ENCODE peak calls at places on chromosome 16, in seven cellular contexts. Y, U, G, B, K, X and S are unnamed samples.

GRCh38 chr16:89562027-89562599 is 1.6 kb downstream of the RPL13 start:
- DNase-seq in K (no peak), G (no peak), U (no peak), Y (no peak), X (no peak), B (no peak), S (peak)

GRCh38 chr16:3363793-3364192 is 8.1 kb downstream of the OR2C1 start:
- DNase-seq in Y (no peak), B (no peak), X (no peak), U (no peak), K (peak), G (no peak), S (no peak)

GRCh38 chr16:87060026-87060986 is 256.9 kb downstream of the C16orf95 start:
- DNase-seq in K (no peak), B (no peak), X (peak), U (no peak), G (no peak), Y (no peak), S (peak)

GRCh38 chr16:22337045-22337444 is 37.4 kb downstream of the CDR2 start:
- DNase-seq in X (no peak), G (no peak), U (no peak), K (no peak), B (no peak), Y (no peak), S (no peak)

GRCh38 chr16:23155445-23156049 is 6.3 kb upstream of the USP31 start:
- DNase-seq in X (no peak), K (peak), G (no peak), U (no peak), Y (no peak), B (no peak), S (no peak)

GRCh38 chr16:13041180-13041579 is 139.8 kb downstream of the SHISA9 start:
- DNase-seq in K (peak), Y (no peak), X (no peak), B (no peak), U (no peak), G (no peak), S (no peak)

GRCh38 chr16:23276821-23277220 is 25.3 kb upstream of the SCNN1B start:
- DNase-seq in K (no peak), Y (no peak), X (no peak), U (no peak), G (no peak), B (no peak), S (no peak)

GRCh38 chr16:2919511-2920255 is 8.0 kb downstream of the FLYWCH1 start:
- DNase-seq in K (peak), B (no peak), G (no peak), U (no peak), X (peak), Y (peak), S (peak)

GRCh38 chr16:31888735-31889134 is 15.1 kb downstream of the ZNF267 start:
- DNase-seq in K (no peak), U (no peak), G (no peak), Y (no peak), X (no peak), B (no peak), S (no peak)

GRCh38 chr16:81140930-81141780 is 45.0 kb upstream of the GCSH start:
- DNase-seq in Y (no peak), B (no peak), U (no peak), X (no peak), K (peak), G (no peak), S (peak)

GRCh38 chr16:66277311-66278070 is 89.0 kb upstream of the CDH5 start:
- DNase-seq in K (no peak), U (no peak), B (no peak), X (peak), G (no peak), Y (no peak), S (peak)

GRCh38 chr16:535446-536405 is 8.2 kb downstream of the CAPN15 start:
- DNase-seq in G (no peak), X (no peak), B (no peak), Y (no peak), U (no peak), K (no peak), S (peak)

GRCh38 chr16:22318690-22319358 is 21.6 kb downstream of the POLR3E start:
- DNase-seq in X (peak), B (no peak), K (peak), Y (no peak), G (no peak), U (no peak), S (peak)

GRCh38 chr16:87323727-87324410 is 6.7 kb upstream of the C16orf95 start:
- DNase-seq in B (peak), U (no peak), X (peak), Y (peak), G (no peak), K (no peak), S (no peak)

GRCh38 chr16:57526498-57526897 is 9.9 kb downstream of the CCDC102A start:
- DNase-seq in B (no peak), Y (no peak), G (no peak), K (no peak), U (no peak), X (no peak), S (no peak)

GRCh38 chr16:68365167-68365817 is 54.5 kb downstream of the PRMT7 start:
- DNase-seq in G (peak), U (no peak), K (peak), Y (no peak), B (peak), X (no peak), S (no peak)

GRCh38 chr16:56609463-56609921 is 1.1 kb downstream of the MT2A start:
- DNase-seq in U (no peak), G (peak), K (no peak), X (no peak), B (no peak), Y (no peak), S (peak)

GRCh38 chr16:55630774-55631173 is 25.0 kb upstream of the SLC6A2 start:
- DNase-seq in G (no peak), K (no peak), B (no peak), Y (no peak), X (no peak), U (no peak), S (no peak)

GRCh38 chr16:68267612-68268405 is 3.5 kb downstream of the SLC7A6 start:
- DNase-seq in Y (no peak), U (no peak), X (no peak), G (no peak), K (peak), B (no peak), S (no peak)

GRCh38 chr16:71356051-71356740 is 2.3 kb upstream of the CALB2 start:
- DNase-seq in K (no peak), Y (no peak), U (no peak), X (peak), B (no peak), G (no peak), S (no peak)

GRCh38 chr16:76583466-76583865 is 306.3 kb downstream of the CNTNAP4 start:
- DNase-seq in B (no peak), U (peak), Y (no peak), G (no peak), X (no peak), K (peak), S (peak)

DNA sequence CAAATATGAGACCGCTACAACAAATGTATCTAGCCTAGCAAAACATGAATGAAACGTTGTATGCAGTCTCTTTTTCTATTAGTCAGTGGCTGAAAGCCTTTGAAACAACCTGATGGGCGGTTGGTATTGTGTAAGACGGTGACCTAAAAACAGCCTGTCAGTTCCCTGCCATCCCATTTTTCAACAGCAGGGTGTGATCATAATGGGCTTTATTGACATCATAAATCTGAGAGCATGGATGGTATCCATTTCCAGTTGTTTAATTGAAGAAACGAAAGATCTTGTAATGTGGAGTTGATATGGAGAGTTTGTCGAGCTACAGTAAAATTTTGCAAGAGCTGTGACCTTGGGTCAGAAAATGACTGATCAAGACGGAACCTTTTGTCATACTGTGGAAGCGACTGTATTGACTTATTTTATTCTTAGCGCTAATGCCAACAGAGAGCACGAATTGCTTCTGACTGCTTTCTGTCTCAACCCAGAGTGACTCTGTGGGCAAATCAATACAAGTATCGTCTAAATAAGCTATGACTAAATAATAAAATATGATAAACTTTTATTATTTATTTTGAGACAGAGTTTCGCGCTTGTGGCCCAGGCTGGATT is 12.3 kb upstream of the MEIOB start:
- DNase-seq in B (no peak), K (no peak), G (no peak), U (no peak), X (no peak), Y (no peak), S (peak)
- TF ChIP-seq CTCF in B (no peak), K (peak), G (peak), U (no peak), X (no peak), Y (no peak), S (peak)

DNA sequence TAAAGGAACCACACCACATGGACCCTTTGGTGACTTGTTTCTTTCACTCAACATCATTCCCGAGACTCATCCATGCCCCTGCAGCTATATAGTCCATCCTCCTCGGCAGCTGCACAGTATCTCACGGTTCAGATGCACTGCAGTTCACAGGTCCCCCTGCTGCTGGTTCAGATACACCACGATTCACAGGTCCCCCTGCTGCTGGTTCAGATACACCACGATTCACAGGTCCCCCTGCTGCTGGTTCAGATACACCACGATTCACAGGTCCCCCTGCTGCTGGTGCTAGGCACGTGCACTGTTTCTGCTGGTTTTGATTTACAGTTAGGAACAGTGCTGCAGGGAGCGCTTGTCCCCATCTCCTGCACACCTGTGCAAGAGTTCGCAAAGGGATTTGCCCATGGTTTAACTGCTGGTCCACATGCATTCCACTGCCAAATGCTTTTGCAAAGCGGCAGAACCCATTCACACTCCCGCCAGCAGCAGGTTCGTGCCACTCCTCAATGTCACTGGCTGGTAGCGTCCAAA is 3.8 kb downstream of the HSDL1 start:
- DNase-seq in X (no peak), B (no peak), Y (no peak), K (peak), G (no peak), U (no peak), S (no peak)
- TF ChIP-seq CTCF in X (no peak), B (no peak), Y (no peak), K (peak), G (no peak), U (no peak), S (no peak)

GRCh38 chr16:79132745-79133144 is 467.8 kb downstream of the MAF start:
- DNase-seq in K (no peak), U (no peak), X (no peak), Y (peak), G (no peak), B (no peak), S (no peak)

GRCh38 chr16:79131676-79132075 is 468.9 kb downstream of the MAF start:
- DNase-seq in K (no peak), G (no peak), B (no peak), X (no peak), Y (no peak), U (no peak), S (no peak)

GRCh38 chr16:79128706-79129105 is 471.8 kb downstream of the MAF start:
- DNase-seq in K (no peak), U (no peak), G (no peak), X (no peak), Y (no peak), B (no peak), S (no peak)

GRCh38 chr16:79122343-79122742 is 478.2 kb downstream of the MAF start:
- DNase-seq in X (no peak), K (no peak), B (no peak), Y (no peak), U (no peak), G (no peak), S (no peak)

GRCh38 chr16:79127768-79128167 is 472.8 kb downstream of the MAF start:
- DNase-seq in Y (no peak), X (no peak), B (no peak), K (no peak), G (no peak), U (no peak), S (no peak)
- TF ChIP-seq CTCF in Y (no peak), X (no peak), B (no peak), K (no peak), G (no peak), U (no peak), S (no peak)

DNA sequence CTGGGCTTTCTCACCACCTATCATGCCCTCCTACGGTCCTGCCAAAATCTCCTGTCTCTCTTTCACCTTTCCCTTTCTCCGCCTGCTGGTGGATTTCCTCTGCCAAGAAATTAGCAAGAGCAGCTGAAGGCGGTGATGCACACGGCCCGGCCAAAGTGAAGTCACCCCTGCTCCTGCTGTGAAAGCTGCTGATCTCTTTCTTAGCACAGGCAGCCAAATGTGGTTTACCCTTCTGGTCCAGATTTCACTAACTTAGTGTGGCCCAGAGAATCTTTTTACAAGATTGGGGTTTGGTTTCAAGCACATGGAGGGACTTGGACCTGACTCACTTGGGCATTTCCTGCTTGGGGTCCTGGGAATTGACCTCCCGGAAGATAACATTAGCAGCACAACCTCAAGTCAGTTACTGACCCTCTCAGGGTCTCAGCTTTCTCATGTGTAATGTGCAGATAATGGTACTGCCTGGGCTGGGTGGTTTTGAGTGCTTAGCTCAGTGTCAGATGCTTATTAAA is 155.7 kb downstream of the SOCS1 start:
- DNase-seq in B (no peak), U (peak), K (no peak), Y (peak), G (no peak), X (no peak), S (no peak)
- TF ChIP-seq CTCF in B (no peak), U (no peak), K (no peak), Y (peak), G (no peak), X (no peak), S (no peak)

GRCh38 chr16:46583036-46583435 is 38.1 kb downstream of the SHCBP1 start:
- DNase-seq in X (no peak), U (no peak), B (no peak), G (no peak), Y (no peak), K (no peak), S (no peak)
- TF ChIP-seq CTCF in X (no peak), U (no peak), B (no peak), G (no peak), Y (no peak), K (no peak), S (no peak)

GRCh38 chr16:20363191-20363590 is 10.7 kb upstream of the UMOD start:
- DNase-seq in K (no peak), Y (no peak), X (no peak), U (no peak), B (no peak), G (no peak), S (no peak)

GRCh38 chr16:20355114-20355782 is 2.7 kb upstream of the UMOD start:
- DNase-seq in X (no peak), Y (no peak), U (no peak), G (no peak), K (no peak), B (no peak), S (no peak)

GRCh38 chr16:20364051-20364450 is 11.5 kb upstream of the UMOD start:
- DNase-seq in U (no peak), Y (no peak), K (no peak), G (no peak), X (no peak), B (peak), S (no peak)

DNA sequence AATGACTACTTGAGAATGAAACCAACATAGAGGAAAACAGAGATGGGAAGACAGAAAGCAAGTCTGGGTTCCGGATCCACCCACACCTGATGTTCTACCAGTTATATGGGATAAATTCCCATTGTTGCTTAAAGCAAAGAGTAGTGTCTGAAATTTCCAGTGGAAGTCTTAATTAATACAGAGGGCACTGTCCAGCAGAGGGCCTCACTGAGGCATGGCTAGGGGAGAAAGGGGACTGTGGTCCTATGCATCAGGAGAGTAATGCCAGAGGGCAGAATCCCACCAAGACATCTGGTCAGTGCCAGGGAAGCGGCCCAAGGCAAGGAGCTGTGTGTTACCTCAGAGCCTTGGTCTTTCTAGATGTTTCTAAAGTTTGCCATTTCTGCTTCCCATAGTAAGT is 7.5 kb upstream of the UMOD start:
- DNase-seq in B (peak), G (no peak), U (no peak), Y (no peak), X (no peak), K (no peak), S (no peak)
- TF ChIP-seq CTCF in B (peak), G (peak), U (no peak), Y (no peak), X (no peak), K (peak), S (no peak)

GRCh38 chr16:30844671-30845449 is 49.0 kb downstream of the BCL7C start:
- DNase-seq in K (peak), B (no peak), G (no peak), Y (peak), X (peak), U (peak), S (peak)
- TF ChIP-seq CTCF in K (peak), B (peak), G (peak), Y (peak), X (no peak), U (peak), S (peak)